ENCODE peak calls at places on chromosome 4, in six cellular contexts. One of them, this sample, is unnamed.

GRCh38 chr4:71290074-71290473 is 48.7 kb upstream of the SLC4A4 start:
- DNase-seq in breast epithelium: no peak
- DNase-seq in astrocyte: peak
- DNase-seq in psoas muscle: no peak
- DNase-seq in pancreas: no peak
- DNase-seq in adrenal gland: no peak
- DNase-seq in this sample: no peak

GRCh38 chr4:178240891-178241290 is 798.7 kb upstream of the AGA start:
- DNase-seq in adrenal gland: no peak
- DNase-seq in astrocyte: no peak
- DNase-seq in psoas muscle: no peak
- DNase-seq in breast epithelium: no peak
- DNase-seq in pancreas: no peak
- DNase-seq in this sample: no peak

GRCh38 chr4:54784188-54784671 is 126.5 kb downstream of the KIT start:
- DNase-seq in breast epithelium: no peak
- DNase-seq in adrenal gland: peak
- DNase-seq in pancreas: peak
- DNase-seq in astrocyte: peak
- DNase-seq in psoas muscle: peak
- DNase-seq in this sample: peak

GRCh38 chr4:8330821-8331566 is 61.4 kb downstream of the HTRA3 start:
- DNase-seq in pancreas: no peak
- DNase-seq in astrocyte: no peak
- DNase-seq in breast epithelium: no peak
- DNase-seq in psoas muscle: peak
- DNase-seq in adrenal gland: peak
- DNase-seq in this sample: peak

GRCh38 chr4:95068818-95069478 is 311.2 kb downstream of the BMPR1B start:
- DNase-seq in astrocyte: no peak
- DNase-seq in adrenal gland: no peak
- DNase-seq in psoas muscle: no peak
- DNase-seq in pancreas: no peak
- DNase-seq in breast epithelium: no peak
- DNase-seq in this sample: no peak

GRCh38 chr4:149589826-149590225 is 225.8 kb downstream of the IQCM start:
- DNase-seq in breast epithelium: no peak
- DNase-seq in pancreas: no peak
- DNase-seq in adrenal gland: no peak
- DNase-seq in psoas muscle: no peak
- DNase-seq in astrocyte: no peak
- DNase-seq in this sample: no peak

GRCh38 chr4:161540265-161540664 is 623.5 kb downstream of the FSTL5 start:
- DNase-seq in psoas muscle: no peak
- DNase-seq in adrenal gland: no peak
- DNase-seq in pancreas: no peak
- DNase-seq in astrocyte: no peak
- DNase-seq in breast epithelium: no peak
- DNase-seq in this sample: no peak

GRCh38 chr4:77358315-77358928 is 201.4 kb downstream of the CCNG2 start:
- DNase-seq in astrocyte: no peak
- DNase-seq in breast epithelium: no peak
- DNase-seq in psoas muscle: no peak
- DNase-seq in pancreas: peak
- DNase-seq in adrenal gland: no peak
- DNase-seq in this sample: no peak

GRCh38 chr4:123562994-123563745 is 166.6 kb downstream of the SPRY1 start:
- DNase-seq in pancreas: no peak
- DNase-seq in psoas muscle: no peak
- DNase-seq in astrocyte: peak
- DNase-seq in adrenal gland: no peak
- DNase-seq in breast epithelium: no peak
- DNase-seq in this sample: no peak

GRCh38 chr4:1881709-1882108 is 10.5 kb downstream of the NSD2 start:
- DNase-seq in psoas muscle: no peak
- DNase-seq in astrocyte: no peak
- DNase-seq in pancreas: no peak
- DNase-seq in breast epithelium: no peak
- DNase-seq in adrenal gland: no peak
- DNase-seq in this sample: no peak

GRCh38 chr4:1883583-1883982 is 12.4 kb downstream of the NSD2 start:
- DNase-seq in adrenal gland: no peak
- DNase-seq in psoas muscle: no peak
- DNase-seq in astrocyte: no peak
- DNase-seq in pancreas: no peak
- DNase-seq in breast epithelium: no peak
- DNase-seq in this sample: no peak

GRCh38 chr4:1880332-1880731 is 9.1 kb downstream of the NSD2 start:
- DNase-seq in breast epithelium: no peak
- DNase-seq in astrocyte: no peak
- DNase-seq in adrenal gland: no peak
- DNase-seq in pancreas: no peak
- DNase-seq in psoas muscle: no peak
- DNase-seq in this sample: no peak

GRCh38 chr4:1882850-1883271 is 11.7 kb downstream of the NSD2 start:
- DNase-seq in psoas muscle: no peak
- DNase-seq in astrocyte: no peak
- DNase-seq in breast epithelium: no peak
- DNase-seq in adrenal gland: no peak
- DNase-seq in pancreas: no peak
- DNase-seq in this sample: no peak

DNA sequence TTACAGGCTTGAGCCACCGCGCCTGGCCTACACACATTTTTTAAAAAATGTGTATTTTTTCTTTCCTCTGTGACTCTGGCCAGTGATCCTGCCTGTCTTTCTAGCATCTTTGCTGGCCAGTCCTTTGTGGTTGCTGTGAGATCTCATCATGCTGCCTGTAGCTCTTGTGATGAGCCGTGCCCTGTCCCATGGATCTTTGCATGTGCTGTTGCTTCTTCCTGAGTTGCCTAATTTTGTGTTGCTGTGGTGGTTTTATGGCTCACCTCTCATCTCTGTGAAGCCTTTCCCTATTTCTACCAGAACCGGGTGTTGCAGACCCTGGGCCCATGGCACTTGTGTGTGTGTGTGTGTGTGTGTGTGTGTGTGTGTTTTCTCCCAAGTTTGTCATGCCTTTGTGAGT is 8.3 kb downstream of the NSD2 start:
- DNase-seq in adrenal gland: no peak
- DNase-seq in pancreas: no peak
- DNase-seq in psoas muscle: no peak
- DNase-seq in astrocyte: no peak
- DNase-seq in breast epithelium: no peak
- DNase-seq in this sample: no peak
- H3K27ac ChIP-seq in adrenal gland: no peak
- H3K27ac ChIP-seq in pancreas: no peak
- H3K27ac ChIP-seq in psoas muscle: no peak
- H3K27ac ChIP-seq in astrocyte: no peak
- H3K27ac ChIP-seq in breast epithelium: no peak
- H3K27ac ChIP-seq in this sample: no peak

DNA sequence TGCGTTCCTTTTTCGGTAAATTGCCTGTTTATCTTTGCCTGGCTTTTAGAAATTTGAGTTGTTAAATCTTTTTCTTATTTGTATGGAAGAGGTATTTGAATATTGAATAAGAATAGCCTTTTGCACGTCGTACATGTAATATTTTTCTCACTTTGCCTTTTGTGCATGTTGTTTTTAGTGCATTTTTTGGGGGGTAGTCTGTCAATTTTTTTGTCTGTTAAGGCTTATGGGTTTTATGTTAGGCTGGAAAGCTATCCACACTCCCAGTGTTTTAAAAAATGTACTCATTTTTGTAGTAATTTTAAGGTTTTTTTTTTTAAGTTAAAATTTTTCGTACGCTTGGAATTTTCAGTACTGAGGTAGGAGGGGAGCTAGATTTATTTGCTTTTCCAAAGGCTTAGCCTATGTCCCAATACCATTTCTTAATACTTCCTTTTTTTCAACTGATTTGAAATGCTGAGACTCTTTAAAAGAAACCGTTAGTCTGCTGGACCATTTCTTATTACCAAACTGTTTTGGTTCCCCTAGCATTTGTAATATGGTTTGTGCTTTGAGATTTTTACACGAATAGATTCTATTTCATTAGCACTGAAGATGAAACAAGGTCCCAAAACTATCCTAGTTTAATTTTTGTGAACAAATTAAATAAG is 1.3 kb downstream of the HERC5 start:
- DNase-seq in psoas muscle: no peak
- DNase-seq in astrocyte: no peak
- DNase-seq in adrenal gland: no peak
- DNase-seq in breast epithelium: no peak
- DNase-seq in pancreas: no peak
- DNase-seq in this sample: no peak
- H3K4me3 ChIP-seq in psoas muscle: peak
- H3K4me3 ChIP-seq in astrocyte: no peak
- H3K4me3 ChIP-seq in adrenal gland: no peak
- H3K4me3 ChIP-seq in breast epithelium: peak
- H3K4me3 ChIP-seq in pancreas: peak
- H3K4me3 ChIP-seq in this sample: peak

DNA sequence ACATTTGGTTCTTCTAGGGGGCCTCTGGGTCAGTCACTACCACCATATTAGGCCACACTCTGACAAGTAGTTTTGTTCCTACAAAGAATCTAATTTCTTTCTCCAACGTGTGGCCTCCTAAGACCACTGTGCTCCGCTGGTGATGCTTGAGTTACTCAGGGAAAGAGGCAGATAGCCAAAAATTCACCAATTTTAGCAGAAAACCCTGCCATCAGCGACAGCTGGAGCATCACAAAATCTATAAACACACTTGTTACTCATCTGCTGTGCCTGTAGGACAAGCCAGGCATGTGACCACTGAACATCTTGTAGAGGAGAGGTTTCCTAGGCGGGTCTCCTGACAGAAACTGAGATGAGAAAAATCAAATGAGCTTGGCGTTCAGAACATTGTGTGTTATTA is 105.4 kb downstream of the SYNPO2 start:
- DNase-seq in astrocyte: no peak
- DNase-seq in breast epithelium: no peak
- DNase-seq in adrenal gland: no peak
- DNase-seq in psoas muscle: no peak
- DNase-seq in pancreas: no peak
- DNase-seq in this sample: no peak
- H3K27ac ChIP-seq in astrocyte: no peak
- H3K27ac ChIP-seq in breast epithelium: no peak
- H3K27ac ChIP-seq in adrenal gland: no peak
- H3K27ac ChIP-seq in psoas muscle: peak
- H3K27ac ChIP-seq in pancreas: no peak
- H3K27ac ChIP-seq in this sample: peak

DNA sequence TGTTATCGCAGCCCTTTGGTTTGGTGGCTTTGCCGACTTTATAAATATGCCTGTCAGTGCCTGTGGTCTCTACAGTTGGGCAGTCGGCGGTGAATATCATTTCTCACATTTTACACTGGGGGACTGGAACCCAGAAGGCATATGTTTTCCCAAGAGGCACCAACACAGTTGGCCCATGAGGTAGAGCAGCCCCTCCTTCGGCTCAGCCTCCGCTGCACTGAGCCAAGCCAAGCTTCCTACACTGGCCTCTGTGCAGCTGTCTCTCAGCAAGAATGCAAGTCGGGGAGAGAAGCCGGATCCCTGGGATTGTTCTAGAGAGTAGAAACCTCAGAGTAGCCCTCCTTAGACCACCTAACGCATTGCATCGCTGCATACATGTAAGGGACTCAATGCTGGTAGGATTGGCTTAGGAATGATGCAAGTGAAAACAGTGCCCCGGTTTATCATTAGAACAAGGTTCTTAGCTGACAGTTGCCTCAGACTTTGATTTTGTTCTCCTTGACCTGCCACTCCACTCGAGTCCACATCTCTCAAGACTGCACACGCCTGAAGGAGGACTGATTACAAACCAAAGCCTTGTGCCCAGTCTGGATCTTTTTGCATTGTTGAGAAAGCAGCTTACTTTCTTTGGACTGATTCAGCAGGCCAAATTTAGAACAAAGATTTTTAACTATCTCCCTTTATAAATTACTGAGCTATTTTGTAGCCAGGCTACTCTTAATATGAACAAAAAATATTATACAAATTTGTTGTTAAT is 125.4 kb downstream of the PTTG2 start:
- DNase-seq in breast epithelium: no peak
- DNase-seq in adrenal gland: no peak
- DNase-seq in pancreas: no peak
- DNase-seq in astrocyte: no peak
- DNase-seq in psoas muscle: no peak
- DNase-seq in this sample: no peak
- H3K4me3 ChIP-seq in breast epithelium: no peak
- H3K4me3 ChIP-seq in adrenal gland: no peak
- H3K4me3 ChIP-seq in pancreas: no peak
- H3K4me3 ChIP-seq in astrocyte: no peak
- H3K4me3 ChIP-seq in psoas muscle: peak
- H3K4me3 ChIP-seq in this sample: peak

GRCh38 chr4:26884486-26884988 is 23.9 kb downstream of the STIM2 start:
- DNase-seq in adrenal gland: no peak
- DNase-seq in pancreas: no peak
- DNase-seq in breast epithelium: no peak
- DNase-seq in astrocyte: no peak
- DNase-seq in psoas muscle: no peak
- DNase-seq in this sample: no peak
- H3K27ac ChIP-seq in adrenal gland: no peak
- H3K27ac ChIP-seq in pancreas: no peak
- H3K27ac ChIP-seq in breast epithelium: no peak
- H3K27ac ChIP-seq in astrocyte: no peak
- H3K27ac ChIP-seq in psoas muscle: no peak
- H3K27ac ChIP-seq in this sample: no peak

GRCh38 chr4:130568746-130569145 is 1472.8 kb downstream of the C4orf33 start:
- DNase-seq in pancreas: no peak
- DNase-seq in astrocyte: no peak
- DNase-seq in breast epithelium: no peak
- DNase-seq in psoas muscle: no peak
- DNase-seq in adrenal gland: no peak
- DNase-seq in this sample: no peak

GRCh38 chr4:130559268-130559667 is 1463.3 kb downstream of the C4orf33 start:
- DNase-seq in astrocyte: no peak
- DNase-seq in psoas muscle: no peak
- DNase-seq in adrenal gland: no peak
- DNase-seq in pancreas: no peak
- DNase-seq in breast epithelium: no peak
- DNase-seq in this sample: no peak

GRCh38 chr4:130563891-130564418 is 1468.0 kb downstream of the C4orf33 start:
- DNase-seq in breast epithelium: no peak
- DNase-seq in adrenal gland: no peak
- DNase-seq in psoas muscle: no peak
- DNase-seq in astrocyte: no peak
- DNase-seq in pancreas: no peak
- DNase-seq in this sample: no peak

DNA sequence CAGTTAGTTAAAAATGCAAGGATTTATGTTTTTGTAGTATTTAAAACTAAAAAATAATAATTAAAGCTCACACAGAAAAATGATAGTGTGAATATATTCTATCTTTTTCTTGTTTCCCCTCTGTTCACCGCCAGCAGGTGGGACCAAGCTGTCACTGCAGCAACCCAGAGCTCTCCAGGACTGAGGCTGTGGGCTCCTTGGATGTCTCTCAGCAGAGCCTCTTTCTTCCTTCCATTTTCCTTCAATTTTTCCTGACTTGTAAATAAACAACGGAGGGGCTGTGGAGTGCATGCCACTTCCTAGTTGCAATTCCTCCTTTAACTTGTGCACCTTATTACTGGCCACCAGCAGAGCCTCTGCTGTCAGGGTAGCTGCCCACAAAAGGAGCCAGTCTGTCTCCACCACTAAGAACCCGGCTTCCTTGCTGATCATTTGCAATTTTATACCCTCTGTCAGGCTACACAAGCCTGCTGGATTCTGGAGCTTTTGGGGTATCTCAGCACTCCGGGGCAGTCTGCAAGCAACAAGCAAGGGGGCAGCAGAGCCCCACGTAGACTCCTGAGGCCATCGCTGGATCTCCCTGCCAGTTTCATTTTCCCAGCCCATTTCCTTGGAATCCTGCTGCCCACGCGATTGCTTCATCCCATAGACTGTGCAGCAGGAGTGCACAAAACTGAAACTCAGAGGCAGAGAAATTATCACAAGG is 1467.4 kb downstream of the C4orf33 start:
- DNase-seq in psoas muscle: peak
- DNase-seq in breast epithelium: no peak
- DNase-seq in adrenal gland: peak
- DNase-seq in pancreas: peak
- DNase-seq in astrocyte: peak
- DNase-seq in this sample: no peak
- H3K4me3 ChIP-seq in psoas muscle: peak
- H3K4me3 ChIP-seq in breast epithelium: peak
- H3K4me3 ChIP-seq in adrenal gland: no peak
- H3K4me3 ChIP-seq in pancreas: peak
- H3K4me3 ChIP-seq in astrocyte: peak
- H3K4me3 ChIP-seq in this sample: peak